ENCODE peak calls at places on chromosomes 7 and 10, in five cellular contexts. F, D, G, S and K are unnamed samples.
A peak's percentile ranks its signal among the peaks of the same experiment; 100 is the strongest.

GRCh38 chr10:20624642-20625041 is 272.5 kb downstream of the NEBL start:
- DNase-seq in G (no peak), F (peak; percentile 70), S (no peak), D (no peak), K (peak; percentile 2)

GRCh38 chr7:2249744-2250323 is 7.8 kb downstream of the NUDT1 start:
- DNase-seq in S (no peak), G (no peak), F (no peak), D (no peak), K (no peak)

GRCh38 chr10:91944880-91945630 is 21.5 kb downstream of the BTAF1 start:
- DNase-seq in S (no peak), D (no peak), F (no peak), G (no peak), K (no peak)

GRCh38 chr10:61897671-61898434 is 3.6 kb upstream of the ARID5B start:
- DNase-seq in S (no peak), F (peak; percentile 30), D (no peak), G (no peak), K (no peak)

GRCh38 chr10:79159141-79159619 is 90.4 kb downstream of the ZMIZ1 start:
- DNase-seq in S (no peak), D (no peak), F (peak; percentile 71), G (no peak), K (peak; percentile 34)

GRCh38 chr10:86269332-86269731 is 97.3 kb downstream of the GRID1 start:
- DNase-seq in F (no peak), D (no peak), G (no peak), S (no peak), K (no peak)

GRCh38 chr10:122168598-122168997 is 102.5 kb upstream of the BTBD16 start:
- DNase-seq in S (no peak), F (no peak), D (no peak), G (no peak), K (no peak)

GRCh38 chr10:4296165-4296564 is 511.2 kb upstream of the KLF6 start:
- DNase-seq in F (no peak), D (no peak), G (no peak), S (no peak), K (no peak)

GRCh38 chr7:151252961-151253691 is 4.6 kb upstream of the SMARCD3 start:
- DNase-seq in F (no peak), D (no peak), G (no peak), S (no peak), K (no peak)

GRCh38 chr10:42783181-42783549 is 570 bp downstream of the BMS1 start:
- DNase-seq in S (peak; percentile 10), D (no peak), G (peak; percentile 61), F (peak; percentile 27), K (no peak)

GRCh38 chr7:10799475-10799874 is 174.2 kb upstream of the PHF14 start:
- DNase-seq in D (no peak), G (no peak), F (no peak), S (no peak), K (no peak)

GRCh38 chr7:158828343-158829020 is 827 bp downstream of the ESYT2 start:
- DNase-seq in D (no peak), F (no peak), S (no peak), G (no peak), K (no peak)

GRCh38 chr7:157490465-157490912 is 153.7 kb downstream of the DNAJB6 start:
- DNase-seq in F (no peak), S (no peak), D (peak; percentile 22), G (no peak), K (peak; percentile 5)

GRCh38 chr10:96588060-96588554 is 1.3 kb upstream of the TM9SF3 start:
- DNase-seq in D (no peak), G (no peak), F (no peak), S (no peak), K (no peak)

GRCh38 chr10:68516766-68517165 is 10.6 kb downstream of the SLC25A16 start:
- DNase-seq in S (no peak), F (peak; percentile 88), D (no peak), G (no peak), K (peak; percentile 52)

GRCh38 chr7:129882531-129882930 is 70.2 kb downstream of the UBE2H start:
- DNase-seq in G (no peak), D (no peak), S (no peak), F (peak; percentile 33), K (no peak)

GRCh38 chr10:124362572-124362971 is 56.2 kb downstream of the OAT start:
- DNase-seq in S (no peak), D (no peak), G (no peak), F (no peak), K (no peak)

GRCh38 chr7:3399858-3400257 is 98.8 kb downstream of the SDK1 start:
- DNase-seq in S (no peak), D (no peak), G (no peak), F (no peak), K (no peak)

GRCh38 chr7:35874881-35875280 is 74.0 kb downstream of the SEPTIN7 start:
- DNase-seq in G (no peak), S (no peak), F (peak; percentile 4), D (no peak), K (no peak)